ENCODE peak calls at places on chromosomes 7 and 10, in ten cellular contexts. One of them, this sample, is unnamed.

GRCh38 chr7:1125603-1125969 is 34.4 kb downstream of the ZFAND2A start:
- DNase-seq in AG09319: no peak
- DNase-seq in T-cell: no peak
- DNase-seq in GDM1: no peak
- DNase-seq in SW 1271: no peak
- DNase-seq in NCI-H1092: no peak
- DNase-seq in activated naive CD4-positive, alpha-beta T cell: no peak
- DNase-seq in stimulated activated CD4-positive, alpha-beta T cell treated with anti-CD3 and anti-CD28 coated beads, Interleukin-1b, Interleukin-23, amount 100 ng/mL, for 24 hours: no peak
- DNase-seq in memory B cell: no peak
- DNase-seq in RPMI7951: no peak
- DNase-seq in this sample: no peak

GRCh38 chr10:79910344-79910743 is 38.6 kb downstream of the SFTPD start:
- DNase-seq in AG09319: no peak
- DNase-seq in T-cell: no peak
- DNase-seq in GDM1: no peak
- DNase-seq in SW 1271: no peak
- DNase-seq in NCI-H1092: no peak
- DNase-seq in activated naive CD4-positive, alpha-beta T cell: no peak
- DNase-seq in stimulated activated CD4-positive, alpha-beta T cell treated with anti-CD3 and anti-CD28 coated beads, Interleukin-1b, Interleukin-23, amount 100 ng/mL, for 24 hours: no peak
- DNase-seq in memory B cell: no peak
- DNase-seq in RPMI7951: no peak
- DNase-seq in this sample: no peak

GRCh38 chr10:98074315-98074911 is 44.0 kb upstream of the CRTAC1 start:
- DNase-seq in AG09319: no peak
- DNase-seq in T-cell: no peak
- DNase-seq in GDM1: no peak
- DNase-seq in SW 1271: no peak
- DNase-seq in NCI-H1092: no peak
- DNase-seq in activated naive CD4-positive, alpha-beta T cell: no peak
- DNase-seq in stimulated activated CD4-positive, alpha-beta T cell treated with anti-CD3 and anti-CD28 coated beads, Interleukin-1b, Interleukin-23, amount 100 ng/mL, for 24 hours: no peak
- DNase-seq in memory B cell: no peak
- DNase-seq in RPMI7951: no peak
- DNase-seq in this sample: no peak

GRCh38 chr10:8778713-8779112 is 724.2 kb downstream of the GATA3 start:
- DNase-seq in AG09319: no peak
- DNase-seq in T-cell: no peak
- DNase-seq in GDM1: no peak
- DNase-seq in SW 1271: no peak
- DNase-seq in NCI-H1092: no peak
- DNase-seq in activated naive CD4-positive, alpha-beta T cell: no peak
- DNase-seq in stimulated activated CD4-positive, alpha-beta T cell treated with anti-CD3 and anti-CD28 coated beads, Interleukin-1b, Interleukin-23, amount 100 ng/mL, for 24 hours: no peak
- DNase-seq in memory B cell: no peak
- DNase-seq in RPMI7951: no peak
- DNase-seq in this sample: no peak

GRCh38 chr10:46524471-46525176 is 31.8 kb downstream of the GPRIN2 start:
- DNase-seq in AG09319: no peak
- DNase-seq in T-cell: no peak
- DNase-seq in GDM1: no peak
- DNase-seq in SW 1271: no peak
- DNase-seq in NCI-H1092: no peak
- DNase-seq in activated naive CD4-positive, alpha-beta T cell: no peak
- DNase-seq in stimulated activated CD4-positive, alpha-beta T cell treated with anti-CD3 and anti-CD28 coated beads, Interleukin-1b, Interleukin-23, amount 100 ng/mL, for 24 hours: no peak
- DNase-seq in memory B cell: no peak
- DNase-seq in RPMI7951: peak; percentile 99
- DNase-seq in this sample: no peak

GRCh38 chr10:7233259-7233991 is 177.4 kb downstream of the SFMBT2 start:
- DNase-seq in AG09319: no peak
- DNase-seq in T-cell: no peak
- DNase-seq in GDM1: no peak
- DNase-seq in SW 1271: no peak
- DNase-seq in NCI-H1092: no peak
- DNase-seq in activated naive CD4-positive, alpha-beta T cell: no peak
- DNase-seq in stimulated activated CD4-positive, alpha-beta T cell treated with anti-CD3 and anti-CD28 coated beads, Interleukin-1b, Interleukin-23, amount 100 ng/mL, for 24 hours: no peak
- DNase-seq in memory B cell: no peak
- DNase-seq in RPMI7951: no peak
- DNase-seq in this sample: no peak

GRCh38 chr10:64102264-64102633 is 581.0 kb downstream of the REEP3 start:
- DNase-seq in AG09319: no peak
- DNase-seq in T-cell: no peak
- DNase-seq in GDM1: no peak
- DNase-seq in SW 1271: no peak
- DNase-seq in NCI-H1092: no peak
- DNase-seq in activated naive CD4-positive, alpha-beta T cell: no peak
- DNase-seq in stimulated activated CD4-positive, alpha-beta T cell treated with anti-CD3 and anti-CD28 coated beads, Interleukin-1b, Interleukin-23, amount 100 ng/mL, for 24 hours: no peak
- DNase-seq in memory B cell: no peak
- DNase-seq in RPMI7951: no peak
- DNase-seq in this sample: no peak

GRCh38 chr10:86961481-86962091 is 3.2 kb downstream of the SNCG start:
- DNase-seq in AG09319: no peak
- DNase-seq in T-cell: no peak
- DNase-seq in GDM1: no peak
- DNase-seq in SW 1271: no peak
- DNase-seq in NCI-H1092: no peak
- DNase-seq in activated naive CD4-positive, alpha-beta T cell: no peak
- DNase-seq in stimulated activated CD4-positive, alpha-beta T cell treated with anti-CD3 and anti-CD28 coated beads, Interleukin-1b, Interleukin-23, amount 100 ng/mL, for 24 hours: no peak
- DNase-seq in memory B cell: no peak
- DNase-seq in RPMI7951: no peak
- DNase-seq in this sample: no peak

GRCh38 chr7:149459540-149460433 is 1.1 kb downstream of the ZNF777 start:
- DNase-seq in AG09319: no peak
- DNase-seq in T-cell: no peak
- DNase-seq in GDM1: no peak
- DNase-seq in SW 1271: no peak
- DNase-seq in NCI-H1092: no peak
- DNase-seq in activated naive CD4-positive, alpha-beta T cell: no peak
- DNase-seq in stimulated activated CD4-positive, alpha-beta T cell treated with anti-CD3 and anti-CD28 coated beads, Interleukin-1b, Interleukin-23, amount 100 ng/mL, for 24 hours: peak; percentile 11
- DNase-seq in memory B cell: no peak
- DNase-seq in RPMI7951: peak; percentile 21
- DNase-seq in this sample: no peak

GRCh38 chr10:108184129-108184528 is 1019.6 kb upstream of the SORCS1 start:
- DNase-seq in AG09319: no peak
- DNase-seq in T-cell: no peak
- DNase-seq in GDM1: no peak
- DNase-seq in SW 1271: no peak
- DNase-seq in NCI-H1092: no peak
- DNase-seq in activated naive CD4-positive, alpha-beta T cell: no peak
- DNase-seq in stimulated activated CD4-positive, alpha-beta T cell treated with anti-CD3 and anti-CD28 coated beads, Interleukin-1b, Interleukin-23, amount 100 ng/mL, for 24 hours: no peak
- DNase-seq in memory B cell: no peak
- DNase-seq in RPMI7951: peak; percentile 14
- DNase-seq in this sample: no peak

GRCh38 chr10:128695326-128695725 is 569.1 kb upstream of the MKI67 start:
- DNase-seq in AG09319: no peak
- DNase-seq in T-cell: no peak
- DNase-seq in GDM1: no peak
- DNase-seq in SW 1271: no peak
- DNase-seq in NCI-H1092: no peak
- DNase-seq in activated naive CD4-positive, alpha-beta T cell: no peak
- DNase-seq in stimulated activated CD4-positive, alpha-beta T cell treated with anti-CD3 and anti-CD28 coated beads, Interleukin-1b, Interleukin-23, amount 100 ng/mL, for 24 hours: no peak
- DNase-seq in memory B cell: no peak
- DNase-seq in RPMI7951: no peak
- DNase-seq in this sample: no peak

GRCh38 chr10:28091913-28092312 is 93.0 kb upstream of the ODAD2 start:
- DNase-seq in AG09319: no peak
- DNase-seq in T-cell: no peak
- DNase-seq in GDM1: no peak
- DNase-seq in SW 1271: no peak
- DNase-seq in NCI-H1092: no peak
- DNase-seq in activated naive CD4-positive, alpha-beta T cell: no peak
- DNase-seq in stimulated activated CD4-positive, alpha-beta T cell treated with anti-CD3 and anti-CD28 coated beads, Interleukin-1b, Interleukin-23, amount 100 ng/mL, for 24 hours: no peak
- DNase-seq in memory B cell: no peak
- DNase-seq in RPMI7951: no peak
- DNase-seq in this sample: no peak

GRCh38 chr10:89262331-89263020 is 10.9 kb upstream of the LIPA start:
- DNase-seq in AG09319: no peak
- DNase-seq in T-cell: no peak
- DNase-seq in GDM1: no peak
- DNase-seq in SW 1271: no peak
- DNase-seq in NCI-H1092: no peak
- DNase-seq in activated naive CD4-positive, alpha-beta T cell: no peak
- DNase-seq in stimulated activated CD4-positive, alpha-beta T cell treated with anti-CD3 and anti-CD28 coated beads, Interleukin-1b, Interleukin-23, amount 100 ng/mL, for 24 hours: no peak
- DNase-seq in memory B cell: no peak
- DNase-seq in RPMI7951: no peak
- DNase-seq in this sample: no peak

GRCh38 chr10:30877111-30877510 is 154.6 kb downstream of the ZNF438 start:
- DNase-seq in AG09319: no peak
- DNase-seq in T-cell: no peak
- DNase-seq in GDM1: no peak
- DNase-seq in SW 1271: no peak
- DNase-seq in NCI-H1092: no peak
- DNase-seq in activated naive CD4-positive, alpha-beta T cell: no peak
- DNase-seq in stimulated activated CD4-positive, alpha-beta T cell treated with anti-CD3 and anti-CD28 coated beads, Interleukin-1b, Interleukin-23, amount 100 ng/mL, for 24 hours: no peak
- DNase-seq in memory B cell: no peak
- DNase-seq in RPMI7951: no peak
- DNase-seq in this sample: no peak

GRCh38 chr7:106116162-106116704 is 4.1 kb upstream of the SYPL1 start:
- DNase-seq in AG09319: no peak
- DNase-seq in T-cell: no peak
- DNase-seq in GDM1: no peak
- DNase-seq in SW 1271: no peak
- DNase-seq in NCI-H1092: no peak
- DNase-seq in activated naive CD4-positive, alpha-beta T cell: no peak
- DNase-seq in stimulated activated CD4-positive, alpha-beta T cell treated with anti-CD3 and anti-CD28 coated beads, Interleukin-1b, Interleukin-23, amount 100 ng/mL, for 24 hours: no peak
- DNase-seq in memory B cell: no peak
- DNase-seq in RPMI7951: no peak
- DNase-seq in this sample: no peak

GRCh38 chr7:70580161-70580560 is 551.8 kb upstream of the GALNT17 start:
- DNase-seq in AG09319: no peak
- DNase-seq in T-cell: no peak
- DNase-seq in GDM1: no peak
- DNase-seq in SW 1271: no peak
- DNase-seq in NCI-H1092: no peak
- DNase-seq in activated naive CD4-positive, alpha-beta T cell: no peak
- DNase-seq in stimulated activated CD4-positive, alpha-beta T cell treated with anti-CD3 and anti-CD28 coated beads, Interleukin-1b, Interleukin-23, amount 100 ng/mL, for 24 hours: no peak
- DNase-seq in memory B cell: no peak
- DNase-seq in RPMI7951: no peak
- DNase-seq in this sample: no peak

GRCh38 chr10:6347391-6347951 is 144.7 kb downstream of the PFKFB3 start:
- DNase-seq in AG09319: no peak
- DNase-seq in T-cell: peak; percentile 15
- DNase-seq in GDM1: no peak
- DNase-seq in SW 1271: no peak
- DNase-seq in NCI-H1092: no peak
- DNase-seq in activated naive CD4-positive, alpha-beta T cell: peak; percentile 25
- DNase-seq in stimulated activated CD4-positive, alpha-beta T cell treated with anti-CD3 and anti-CD28 coated beads, Interleukin-1b, Interleukin-23, amount 100 ng/mL, for 24 hours: peak; percentile 49
- DNase-seq in memory B cell: no peak
- DNase-seq in RPMI7951: peak; percentile 84
- DNase-seq in this sample: no peak

GRCh38 chr10:102627446-102628293 is 16.6 kb upstream of the TRIM8 start:
- DNase-seq in AG09319: peak; percentile 47
- DNase-seq in T-cell: no peak
- DNase-seq in GDM1: no peak
- DNase-seq in SW 1271: no peak
- DNase-seq in NCI-H1092: no peak
- DNase-seq in activated naive CD4-positive, alpha-beta T cell: no peak
- DNase-seq in stimulated activated CD4-positive, alpha-beta T cell treated with anti-CD3 and anti-CD28 coated beads, Interleukin-1b, Interleukin-23, amount 100 ng/mL, for 24 hours: no peak
- DNase-seq in memory B cell: no peak
- DNase-seq in RPMI7951: peak; percentile 75
- DNase-seq in this sample: no peak

GRCh38 chr10:78171633-78172032 is 138.0 kb downstream of the RPS24 start:
- DNase-seq in AG09319: no peak
- DNase-seq in T-cell: no peak
- DNase-seq in GDM1: no peak
- DNase-seq in SW 1271: no peak
- DNase-seq in NCI-H1092: no peak
- DNase-seq in activated naive CD4-positive, alpha-beta T cell: no peak
- DNase-seq in stimulated activated CD4-positive, alpha-beta T cell treated with anti-CD3 and anti-CD28 coated beads, Interleukin-1b, Interleukin-23, amount 100 ng/mL, for 24 hours: no peak
- DNase-seq in memory B cell: no peak
- DNase-seq in RPMI7951: no peak
- DNase-seq in this sample: no peak

GRCh38 chr10:114914545-114914944 is 23.4 kb upstream of the TRUB1 start:
- DNase-seq in AG09319: no peak
- DNase-seq in T-cell: no peak
- DNase-seq in GDM1: no peak
- DNase-seq in SW 1271: no peak
- DNase-seq in NCI-H1092: no peak
- DNase-seq in activated naive CD4-positive, alpha-beta T cell: no peak
- DNase-seq in stimulated activated CD4-positive, alpha-beta T cell treated with anti-CD3 and anti-CD28 coated beads, Interleukin-1b, Interleukin-23, amount 100 ng/mL, for 24 hours: no peak
- DNase-seq in memory B cell: no peak
- DNase-seq in RPMI7951: no peak
- DNase-seq in this sample: no peak

GRCh38 chr7:27201231-27202017 is 1.5 kb upstream of the HOXA13 start:
- DNase-seq in AG09319: no peak
- DNase-seq in T-cell: no peak
- DNase-seq in GDM1: peak; percentile 20
- DNase-seq in SW 1271: no peak
- DNase-seq in NCI-H1092: no peak
- DNase-seq in activated naive CD4-positive, alpha-beta T cell: no peak
- DNase-seq in stimulated activated CD4-positive, alpha-beta T cell treated with anti-CD3 and anti-CD28 coated beads, Interleukin-1b, Interleukin-23, amount 100 ng/mL, for 24 hours: no peak
- DNase-seq in memory B cell: no peak
- DNase-seq in RPMI7951: peak; percentile 16
- DNase-seq in this sample: no peak

GRCh38 chr10:79387974-79388850 is 40.9 kb downstream of the PPIF start:
- DNase-seq in AG09319: no peak
- DNase-seq in T-cell: no peak
- DNase-seq in GDM1: no peak
- DNase-seq in SW 1271: no peak
- DNase-seq in NCI-H1092: no peak
- DNase-seq in activated naive CD4-positive, alpha-beta T cell: no peak
- DNase-seq in stimulated activated CD4-positive, alpha-beta T cell treated with anti-CD3 and anti-CD28 coated beads, Interleukin-1b, Interleukin-23, amount 100 ng/mL, for 24 hours: no peak
- DNase-seq in memory B cell: no peak
- DNase-seq in RPMI7951: no peak
- DNase-seq in this sample: no peak

GRCh38 chr7:151867912-151868804 is 8.8 kb downstream of the PRKAG2 start:
- DNase-seq in AG09319: no peak
- DNase-seq in T-cell: no peak
- DNase-seq in GDM1: no peak
- DNase-seq in SW 1271: no peak
- DNase-seq in NCI-H1092: peak; percentile 57
- DNase-seq in activated naive CD4-positive, alpha-beta T cell: no peak
- DNase-seq in stimulated activated CD4-positive, alpha-beta T cell treated with anti-CD3 and anti-CD28 coated beads, Interleukin-1b, Interleukin-23, amount 100 ng/mL, for 24 hours: no peak
- DNase-seq in memory B cell: no peak
- DNase-seq in RPMI7951: no peak
- DNase-seq in this sample: no peak

GRCh38 chr7:101775181-101775580 is 42.2 kb upstream of the CUX1 start:
- DNase-seq in AG09319: no peak
- DNase-seq in T-cell: no peak
- DNase-seq in GDM1: no peak
- DNase-seq in SW 1271: no peak
- DNase-seq in NCI-H1092: no peak
- DNase-seq in activated naive CD4-positive, alpha-beta T cell: no peak
- DNase-seq in stimulated activated CD4-positive, alpha-beta T cell treated with anti-CD3 and anti-CD28 coated beads, Interleukin-1b, Interleukin-23, amount 100 ng/mL, for 24 hours: no peak
- DNase-seq in memory B cell: no peak
- DNase-seq in RPMI7951: no peak
- DNase-seq in this sample: no peak

GRCh38 chr10:12950583-12951128 is 50.9 kb downstream of the CCDC3 start:
- DNase-seq in AG09319: no peak
- DNase-seq in T-cell: no peak
- DNase-seq in GDM1: no peak
- DNase-seq in SW 1271: no peak
- DNase-seq in NCI-H1092: no peak
- DNase-seq in activated naive CD4-positive, alpha-beta T cell: no peak
- DNase-seq in stimulated activated CD4-positive, alpha-beta T cell treated with anti-CD3 and anti-CD28 coated beads, Interleukin-1b, Interleukin-23, amount 100 ng/mL, for 24 hours: no peak
- DNase-seq in memory B cell: no peak
- DNase-seq in RPMI7951: no peak
- DNase-seq in this sample: no peak

GRCh38 chr10:101834341-101834740 is 9.3 kb downstream of the KCNIP2 start:
- DNase-seq in AG09319: no peak
- DNase-seq in T-cell: no peak
- DNase-seq in GDM1: peak; percentile 71
- DNase-seq in SW 1271: no peak
- DNase-seq in NCI-H1092: no peak
- DNase-seq in activated naive CD4-positive, alpha-beta T cell: no peak
- DNase-seq in stimulated activated CD4-positive, alpha-beta T cell treated with anti-CD3 and anti-CD28 coated beads, Interleukin-1b, Interleukin-23, amount 100 ng/mL, for 24 hours: no peak
- DNase-seq in memory B cell: no peak
- DNase-seq in RPMI7951: no peak
- DNase-seq in this sample: no peak

GRCh38 chr7:139739863-139740597 is 37.8 kb downstream of the HIPK2 start:
- DNase-seq in AG09319: no peak
- DNase-seq in T-cell: no peak
- DNase-seq in GDM1: no peak
- DNase-seq in SW 1271: no peak
- DNase-seq in NCI-H1092: peak; percentile 84
- DNase-seq in activated naive CD4-positive, alpha-beta T cell: no peak
- DNase-seq in stimulated activated CD4-positive, alpha-beta T cell treated with anti-CD3 and anti-CD28 coated beads, Interleukin-1b, Interleukin-23, amount 100 ng/mL, for 24 hours: no peak
- DNase-seq in memory B cell: no peak
- DNase-seq in RPMI7951: no peak
- DNase-seq in this sample: no peak

GRCh38 chr10:113631680-113632079 is 32.2 kb downstream of the NRAP start:
- DNase-seq in AG09319: no peak
- DNase-seq in T-cell: no peak
- DNase-seq in GDM1: no peak
- DNase-seq in SW 1271: no peak
- DNase-seq in NCI-H1092: no peak
- DNase-seq in activated naive CD4-positive, alpha-beta T cell: no peak
- DNase-seq in stimulated activated CD4-positive, alpha-beta T cell treated with anti-CD3 and anti-CD28 coated beads, Interleukin-1b, Interleukin-23, amount 100 ng/mL, for 24 hours: no peak
- DNase-seq in memory B cell: no peak
- DNase-seq in RPMI7951: no peak
- DNase-seq in this sample: no peak

This sample was measured in COR-L47.